ENCODE peak calls at places on chromosome 2, in four cellular contexts. I is K562, H is GM12878, T is H1. O is an unnamed sample.

GRCh38 chr2:190359896-190360376 is 16.5 kb downstream of the INPP1 start:
- DNase-seq in I (no peak), H (no peak), T (no peak), O (no peak)

GRCh38 chr2:17644997-17645715 is 104.7 kb downstream of the VSNL1 start:
- DNase-seq in I (no peak), H (no peak), T (no peak), O (no peak)

GRCh38 chr2:111702119-111702808 is 181.7 kb downstream of the ANAPC1 start:
- DNase-seq in I (peak; percentile 79), H (no peak), T (peak; percentile 85), O (peak; percentile 56)

GRCh38 chr2:110114007-110114591 is 1.5 kb downstream of the MALL start:
- DNase-seq in I (no peak), H (no peak), T (no peak), O (peak; percentile 59)

GRCh38 chr2:61426267-61426897 is 44.5 kb downstream of the USP34 start:
- DNase-seq in I (peak; percentile 56), H (no peak), T (peak; percentile 83), O (peak; percentile 33)

GRCh38 chr2:3766824-3767223 is 63.4 kb downstream of the DCDC2C start:
- DNase-seq in I (no peak), H (no peak), T (no peak), O (no peak)

GRCh38 chr2:63408530-63408929 is 179.7 kb downstream of the WDPCP start:
- DNase-seq in I (no peak), H (no peak), T (no peak), O (no peak)

GRCh38 chr2:229231885-229232284 is 39.2 kb downstream of the PID1 start:
- DNase-seq in I (no peak), H (no peak), T (no peak), O (no peak)

GRCh38 chr2:182917924-182918323 is 51.5 kb upstream of the FRZB start:
- DNase-seq in I (no peak), H (no peak), T (no peak), O (no peak)

GRCh38 chr2:152505495-152505906 is 170.5 kb downstream of the FMNL2 start:
- DNase-seq in I (peak; percentile 37), H (peak; percentile 35), T (no peak), O (no peak)

GRCh38 chr2:149858916-149859634 is 271.5 kb upstream of the MMADHC start:
- DNase-seq in I (no peak), H (no peak), T (no peak), O (no peak)

GRCh38 chr2:168758970-168759820 is 43.2 kb upstream of the NOSTRIN start:
- DNase-seq in I (no peak), H (peak; percentile 16), T (no peak), O (peak; percentile 21)

GRCh38 chr2:105907159-105907558 is 162.4 kb downstream of the NCK2 start:
- DNase-seq in I (no peak), H (no peak), T (no peak), O (no peak)

GRCh38 chr2:126222316-126222715 is 433.6 kb upstream of the GYPC start:
- DNase-seq in I (no peak), H (no peak), T (no peak), O (no peak)

GRCh38 chr2:235244497-235245215 is 249.2 kb upstream of the AGAP1 start:
- DNase-seq in I (no peak), H (no peak), T (no peak), O (no peak)

GRCh38 chr2:132620115-132620514 is 49.9 kb downstream of the LYPD1 start:
- DNase-seq in I (no peak), H (no peak), T (no peak), O (no peak)

GRCh38 chr2:198309673-198310280 is 505.4 kb downstream of the PLCL1 start:
- DNase-seq in I (peak; percentile 61), H (no peak), T (peak; percentile 72), O (peak; percentile 37)

GRCh38 chr2:232843860-232844259 is 26.2 kb upstream of the SNORC start:
- DNase-seq in I (no peak), H (no peak), T (no peak), O (no peak)

GRCh38 chr2:19488009-19488691 is 129.7 kb upstream of the OSR1 start:
- DNase-seq in I (no peak), H (no peak), T (no peak), O (peak; percentile 95)

GRCh38 chr2:239169311-239170048 is 231.3 kb downstream of the HDAC4 start:
- DNase-seq in I (no peak), H (no peak), T (no peak), O (no peak)

GRCh38 chr2:163751696-163752095 is 15.9 kb upstream of the FIGN start:
- DNase-seq in I (no peak), H (no peak), T (no peak), O (no peak)

GRCh38 chr2:42792583-42793313 is at the start of gene HAAO:
- DNase-seq in I (no peak), H (no peak), T (peak; percentile 77), O (no peak)

GRCh38 chr2:63594622-63595021 is 5.9 kb downstream of the MDH1 start:
- DNase-seq in I (no peak), H (no peak), T (no peak), O (no peak)

GRCh38 chr2:7758065-7758759 is 841.0 kb downstream of the RNF144A start:
- DNase-seq in I (no peak), H (peak; percentile 39), T (no peak), O (no peak)

GRCh38 chr2:63840081-63840784 is 1.5 kb upstream of the UGP2 start:
- DNase-seq in I (no peak), H (no peak), T (no peak), O (no peak)

GRCh38 chr2:42880738-42881525 is 88.5 kb upstream of the HAAO start:
- DNase-seq in I (no peak), H (no peak), T (no peak), O (no peak)

GRCh38 chr2:142130111-142131015 is 453 bp downstream of the LRP1B start:
- DNase-seq in I (no peak), H (no peak), T (peak; percentile 78), O (peak; percentile 8)

GRCh38 chr2:74429487-74430451 is 8.2 kb downstream of the WDR54 start:
- DNase-seq in I (no peak), H (no peak), T (no peak), O (no peak)

GRCh38 chr2:74428675-74429074 is 7.1 kb downstream of the WDR54 start:
- DNase-seq in I (no peak), H (no peak), T (no peak), O (no peak)

GRCh38 chr2:74425523-74425922 is 4.0 kb downstream of the WDR54 start:
- DNase-seq in I (no peak), H (no peak), T (no peak), O (no peak)

GRCh38 chr2:74426181-74426758 is 4.7 kb downstream of the WDR54 start:
- DNase-seq in I (peak; percentile 40), H (no peak), T (no peak), O (no peak)

DNA sequence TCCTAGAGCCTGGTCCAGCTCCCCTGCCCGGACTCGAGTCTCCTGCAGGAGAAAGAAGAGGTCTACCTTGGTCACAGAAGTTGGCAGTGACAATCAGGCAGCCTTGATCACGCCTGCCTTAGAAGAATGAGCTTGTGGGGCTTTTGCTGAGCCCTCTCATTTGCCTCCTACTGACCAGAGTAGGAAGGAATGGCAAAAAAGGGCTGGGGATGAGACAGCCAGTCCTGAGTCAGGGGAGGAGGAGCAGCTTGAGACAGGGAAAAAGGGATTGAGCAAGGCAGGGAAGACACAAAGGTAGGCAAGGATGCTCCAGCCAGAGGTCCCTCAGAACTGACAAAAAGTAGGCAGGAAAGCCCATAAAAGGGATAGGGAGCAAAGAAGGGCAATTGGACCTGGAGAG is 6.0 kb downstream of the WDR54 start:
- DNase-seq in I (no peak), H (no peak), T (no peak), O (no peak)
- TF ChIP-seq EGR1 in I (no peak), H (no peak), T (no peak), O (no peak)

GRCh38 chr2:178072383-178073301 is at the start of gene PDE11A:
- DNase-seq in I (peak; percentile 83), H (no peak), T (peak; percentile 85), O (peak; percentile 75)
- TF ChIP-seq EGR1 in I (no peak), H (no peak), T (no peak), O (no peak)

GRCh38 chr2:108905176-108905575 is 83.8 kb downstream of the EDAR start:
- DNase-seq in I (no peak), H (no peak), T (no peak), O (no peak)

GRCh38 chr2:108906403-108907077 is 82.5 kb downstream of the EDAR start:
- DNase-seq in I (no peak), H (no peak), T (peak; percentile 41), O (no peak)

GRCh38 chr2:108905906-108906305 is 83.1 kb downstream of the EDAR start:
- DNase-seq in I (no peak), H (no peak), T (peak; percentile 40), O (no peak)

GRCh38 chr2:108907822-108908716 is 81.0 kb downstream of the EDAR start:
- DNase-seq in I (no peak), H (no peak), T (peak; percentile 37), O (no peak)

GRCh38 chr2:108904680-108905079 is 84.3 kb downstream of the EDAR start:
- DNase-seq in I (no peak), H (no peak), T (peak; percentile 4), O (no peak)
- TF ChIP-seq EGR1 in I (no peak), H (no peak), T (no peak), O (no peak)

DNA sequence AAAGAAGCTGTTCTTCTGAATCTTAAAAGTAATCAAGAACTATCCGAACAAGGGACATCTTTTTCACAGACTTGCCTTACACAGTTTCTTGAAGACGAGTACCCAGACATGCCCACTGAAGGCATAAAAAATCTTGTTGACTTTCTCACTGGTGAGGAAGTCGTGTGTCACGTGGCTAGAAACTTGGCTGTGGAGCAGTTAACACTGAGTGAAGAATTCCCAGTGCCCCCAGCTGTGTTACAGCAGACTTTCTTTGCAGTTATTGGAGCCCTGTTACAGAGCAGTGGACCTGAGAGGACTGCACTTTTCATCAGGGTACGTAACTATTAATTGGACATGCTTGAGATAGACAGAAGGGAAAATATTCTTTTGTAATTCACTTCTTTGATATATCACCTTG is 2.4 kb downstream of the MRPL44 start:
- DNase-seq in I (no peak), H (no peak), T (no peak), O (no peak)
- TF ChIP-seq EGR1 in I (no peak), H (no peak), T (no peak), O (no peak)

GRCh38 chr2:172510582-172510981 is 45.3 kb upstream of the PDK1 start:
- DNase-seq in I (no peak), H (no peak), T (no peak), O (no peak)

GRCh38 chr2:172512810-172513523 is 42.9 kb upstream of the PDK1 start:
- DNase-seq in I (no peak), H (no peak), T (no peak), O (no peak)

GRCh38 chr2:172510083-172510482 is 45.8 kb upstream of the PDK1 start:
- DNase-seq in I (no peak), H (no peak), T (no peak), O (no peak)

GRCh38 chr2:172507199-172507598 is 48.7 kb upstream of the PDK1 start:
- DNase-seq in I (no peak), H (no peak), T (no peak), O (no peak)
- TF ChIP-seq EGR1 in I (no peak), H (no peak), T (no peak), O (no peak)